ENCODE peak calls at places on chromosomes 11 and 22, in ten cellular contexts. V is NCI-H2081, L is B cell, Y is brain microvascular endothelial cell, D is activated T-cell treated with anti-CD3 and anti-CD28 coated beads for 24 hours, W is kidney glomerular epithelial cell, G is left ventricle myocardium inferior, B is endothelial cell, T is Right ventricle myocardium superior, C is hepatocyte. F is an unnamed sample.

GRCh38 chr22:23829845-23830372 is 8.9 kb downstream of the DERL3 start:
- DNase-seq in V (no peak), L (no peak), Y (peak; percentile 67), D (no peak), W (no peak), G (no peak), B (no peak), T (no peak), C (no peak), F (no peak)

GRCh38 chr22:45599836-45600577 is 71.6 kb upstream of the ATXN10 start:
- DNase-seq in V (no peak), L (no peak), Y (no peak), D (no peak), W (no peak), G (no peak), B (no peak), T (no peak), C (no peak), F (no peak)

GRCh38 chr22:36352775-36353507 is 34.8 kb downstream of the MYH9 start:
- DNase-seq in V (no peak), L (no peak), Y (peak; percentile 77), D (no peak), W (no peak), G (peak; percentile 64), B (no peak), T (peak; percentile 79), C (peak; percentile 53), F (no peak)

GRCh38 chr11:102560555-102561011 is 30.0 kb upstream of the MMP7 start:
- DNase-seq in V (no peak), L (peak; percentile 62), Y (peak; percentile 38), D (no peak), W (peak; percentile 53), G (no peak), B (no peak), T (no peak), C (no peak), F (no peak)

GRCh38 chr11:64130618-64131017 is 35.3 kb downstream of the MACROD1 start:
- DNase-seq in V (no peak), L (no peak), Y (no peak), D (no peak), W (no peak), G (no peak), B (no peak), T (no peak), C (no peak), F (no peak)

GRCh38 chr22:37515902-37516301 is 3.3 kb downstream of the CARD10 start:
- DNase-seq in V (no peak), L (no peak), Y (no peak), D (no peak), W (no peak), G (no peak), B (no peak), T (no peak), C (no peak), F (no peak)

GRCh38 chr11:15663778-15664218 is 549.1 kb downstream of the INSC start:
- DNase-seq in V (peak; percentile 40), L (no peak), Y (no peak), D (no peak), W (no peak), G (no peak), B (no peak), T (no peak), C (no peak), F (peak; percentile 85)

GRCh38 chr22:36267896-36268485 is 15.1 kb downstream of the APOL1 start:
- DNase-seq in V (no peak), L (no peak), Y (no peak), D (no peak), W (no peak), G (no peak), B (no peak), T (no peak), C (no peak), F (no peak)

GRCh38 chr11:64225608-64226506 is at the start of the genes NUDT22 and TRPT1:
- DNase-seq in V (peak; percentile 88), L (peak; percentile 89), Y (peak; percentile 60), D (peak; percentile 94), W (peak; percentile 41), G (peak; percentile 93), B (peak; percentile 86), T (peak; percentile 94), C (peak; percentile 95), F (peak; percentile 94)

GRCh38 chr11:7417328-7417727 is 68.0 kb upstream of the OLFML1 start:
- DNase-seq in V (no peak), L (no peak), Y (no peak), D (no peak), W (no peak), G (no peak), B (no peak), T (no peak), C (no peak), F (no peak)

GRCh38 chr11:16806791-16807190 is 68.3 kb downstream of the C11orf58 start:
- DNase-seq in V (no peak), L (no peak), Y (no peak), D (no peak), W (no peak), G (peak; percentile 52), B (no peak), T (peak; percentile 64), C (no peak), F (no peak)

GRCh38 chr11:86896486-86896885 is 58.7 kb downstream of the FZD4 start:
- DNase-seq in V (no peak), L (no peak), Y (no peak), D (no peak), W (no peak), G (no peak), B (no peak), T (no peak), C (no peak), F (no peak)

GRCh38 chr11:123063396-123064267 is 1.7 kb upstream of the HSPA8 start:
- DNase-seq in V (peak; percentile 65), L (no peak), Y (peak; percentile 53), D (no peak), W (peak; percentile 71), G (no peak), B (peak; percentile 20), T (no peak), C (peak; percentile 60), F (no peak)

GRCh38 chr11:128874406-128874805 is 7.3 kb upstream of the KCNJ1 start:
- DNase-seq in V (no peak), L (no peak), Y (no peak), D (no peak), W (no peak), G (no peak), B (no peak), T (no peak), C (no peak), F (no peak)

GRCh38 chr11:9231848-9232177 is 33.3 kb downstream of the DENND5A start:
- DNase-seq in V (no peak), L (peak; percentile 41), Y (peak; percentile 36), D (no peak), W (no peak), G (no peak), B (no peak), T (no peak), C (no peak), F (no peak)

GRCh38 chr22:25120093-25120561 is 79.5 kb upstream of the CRYBB3 start:
- DNase-seq in V (no peak), L (no peak), Y (no peak), D (no peak), W (no peak), G (no peak), B (no peak), T (no peak), C (peak; percentile 42), F (no peak)

GRCh38 chr11:44622190-44622650 is 56.8 kb downstream of the CD82 start:
- DNase-seq in V (no peak), L (no peak), Y (no peak), D (no peak), W (no peak), G (no peak), B (no peak), T (peak; percentile 18), C (no peak), F (peak; percentile 39)

GRCh38 chr22:22705328-22706100 is 61.1 kb downstream of the GGTLC2 start:
- DNase-seq in V (no peak), L (no peak), Y (no peak), D (no peak), W (no peak), G (no peak), B (no peak), T (no peak), C (no peak), F (no peak)